ENCODE peak calls at places on chromosomes 16 and 17, in seven cellular contexts. One of them, this sample, is unnamed.

GRCh38 chr17:47324224-47325020 is 667 bp downstream of the EFCAB13 start:
- DNase-seq in left ventricle myocardium inferior: peak; percentile 65
- DNase-seq in fibroblast of the aortic adventitia: peak; percentile 50
- DNase-seq in esophagus muscularis mucosa: peak; percentile 93
- DNase-seq in AG10803: peak; percentile 18
- DNase-seq in Peyer's patch: peak; percentile 81
- DNase-seq in HAP-1: no peak
- DNase-seq in this sample: no peak

GRCh38 chr16:27718767-27719445 is 169.0 kb downstream of the KATNIP start:
- DNase-seq in left ventricle myocardium inferior: no peak
- DNase-seq in fibroblast of the aortic adventitia: no peak
- DNase-seq in esophagus muscularis mucosa: no peak
- DNase-seq in AG10803: no peak
- DNase-seq in Peyer's patch: no peak
- DNase-seq in HAP-1: no peak
- DNase-seq in this sample: no peak

GRCh38 chr17:76748657-76749056 is 10.7 kb downstream of the MFSD11 start:
- DNase-seq in left ventricle myocardium inferior: no peak
- DNase-seq in fibroblast of the aortic adventitia: no peak
- DNase-seq in esophagus muscularis mucosa: no peak
- DNase-seq in AG10803: no peak
- DNase-seq in Peyer's patch: no peak
- DNase-seq in HAP-1: no peak
- DNase-seq in this sample: no peak

GRCh38 chr17:80861892-80862291 is 129.7 kb upstream of the CHMP6 start:
- DNase-seq in left ventricle myocardium inferior: no peak
- DNase-seq in fibroblast of the aortic adventitia: peak; percentile 30
- DNase-seq in esophagus muscularis mucosa: no peak
- DNase-seq in AG10803: peak; percentile 27
- DNase-seq in Peyer's patch: no peak
- DNase-seq in HAP-1: no peak
- DNase-seq in this sample: peak; percentile 79

GRCh38 chr17:62689441-62690167 is 62.1 kb downstream of the MRC2 start:
- DNase-seq in left ventricle myocardium inferior: no peak
- DNase-seq in fibroblast of the aortic adventitia: no peak
- DNase-seq in esophagus muscularis mucosa: no peak
- DNase-seq in AG10803: no peak
- DNase-seq in Peyer's patch: no peak
- DNase-seq in HAP-1: no peak
- DNase-seq in this sample: peak; percentile 64

GRCh38 chr17:40431231-40431602 is 12.0 kb upstream of the IGFBP4 start:
- DNase-seq in left ventricle myocardium inferior: no peak
- DNase-seq in fibroblast of the aortic adventitia: no peak
- DNase-seq in esophagus muscularis mucosa: no peak
- DNase-seq in AG10803: no peak
- DNase-seq in Peyer's patch: peak; percentile 19
- DNase-seq in HAP-1: no peak
- DNase-seq in this sample: no peak

GRCh38 chr16:10827691-10828341 is 9.2 kb upstream of the TVP23A start:
- DNase-seq in left ventricle myocardium inferior: peak; percentile 86
- DNase-seq in fibroblast of the aortic adventitia: peak; percentile 96
- DNase-seq in esophagus muscularis mucosa: peak; percentile 95
- DNase-seq in AG10803: peak; percentile 91
- DNase-seq in Peyer's patch: peak; percentile 57
- DNase-seq in HAP-1: no peak
- DNase-seq in this sample: peak; percentile 43

GRCh38 chr16:84136331-84137125 is 8.4 kb downstream of the HSDL1 start:
- DNase-seq in left ventricle myocardium inferior: no peak
- DNase-seq in fibroblast of the aortic adventitia: no peak
- DNase-seq in esophagus muscularis mucosa: no peak
- DNase-seq in AG10803: no peak
- DNase-seq in Peyer's patch: no peak
- DNase-seq in HAP-1: no peak
- DNase-seq in this sample: no peak

GRCh38 chr17:65537845-65538678 is 23.4 kb downstream of the AXIN2 start:
- DNase-seq in left ventricle myocardium inferior: no peak
- DNase-seq in fibroblast of the aortic adventitia: no peak
- DNase-seq in esophagus muscularis mucosa: no peak
- DNase-seq in AG10803: peak; percentile 83
- DNase-seq in Peyer's patch: no peak
- DNase-seq in HAP-1: no peak
- DNase-seq in this sample: peak; percentile 44

GRCh38 chr17:8220783-8221662 is 10.6 kb upstream of the AURKB start:
- DNase-seq in left ventricle myocardium inferior: peak; percentile 84
- DNase-seq in fibroblast of the aortic adventitia: peak; percentile 95
- DNase-seq in esophagus muscularis mucosa: peak; percentile 99
- DNase-seq in AG10803: peak; percentile 94
- DNase-seq in Peyer's patch: peak; percentile 95
- DNase-seq in HAP-1: peak; percentile 94
- DNase-seq in this sample: peak; percentile 81

GRCh38 chr16:10180771-10181163 is 1.5 kb downstream of the GRIN2A start:
- DNase-seq in left ventricle myocardium inferior: no peak
- DNase-seq in fibroblast of the aortic adventitia: no peak
- DNase-seq in esophagus muscularis mucosa: no peak
- DNase-seq in AG10803: no peak
- DNase-seq in Peyer's patch: no peak
- DNase-seq in HAP-1: peak; percentile 3
- DNase-seq in this sample: peak; percentile 90

GRCh38 chr16:81738831-81739496 is 40.1 kb upstream of the PLCG2 start:
- DNase-seq in left ventricle myocardium inferior: peak; percentile 53
- DNase-seq in fibroblast of the aortic adventitia: no peak
- DNase-seq in esophagus muscularis mucosa: no peak
- DNase-seq in AG10803: no peak
- DNase-seq in Peyer's patch: peak; percentile 91
- DNase-seq in HAP-1: no peak
- DNase-seq in this sample: no peak

GRCh38 chr17:49646391-49647255 is 31.3 kb downstream of the SPOP start:
- DNase-seq in left ventricle myocardium inferior: no peak
- DNase-seq in fibroblast of the aortic adventitia: peak; percentile 68
- DNase-seq in esophagus muscularis mucosa: no peak
- DNase-seq in AG10803: peak; percentile 72
- DNase-seq in Peyer's patch: no peak
- DNase-seq in HAP-1: no peak
- DNase-seq in this sample: no peak

GRCh38 chr16:34803683-34804416 is 1344.4 kb downstream of the TP53TG3F start:
- DNase-seq in left ventricle myocardium inferior: no peak
- DNase-seq in fibroblast of the aortic adventitia: no peak
- DNase-seq in esophagus muscularis mucosa: no peak
- DNase-seq in AG10803: no peak
- DNase-seq in Peyer's patch: no peak
- DNase-seq in HAP-1: no peak
- DNase-seq in this sample: peak; percentile 1

GRCh38 chr17:28554565-28554964 is 2.1 kb upstream of the UNC119 start:
- DNase-seq in left ventricle myocardium inferior: no peak
- DNase-seq in fibroblast of the aortic adventitia: peak; percentile 11
- DNase-seq in esophagus muscularis mucosa: no peak
- DNase-seq in AG10803: no peak
- DNase-seq in Peyer's patch: no peak
- DNase-seq in HAP-1: no peak
- DNase-seq in this sample: no peak

GRCh38 chr17:43987131-43988021 is 17.0 kb upstream of the NAGS start:
- DNase-seq in left ventricle myocardium inferior: no peak
- DNase-seq in fibroblast of the aortic adventitia: no peak
- DNase-seq in esophagus muscularis mucosa: no peak
- DNase-seq in AG10803: no peak
- DNase-seq in Peyer's patch: no peak
- DNase-seq in HAP-1: no peak
- DNase-seq in this sample: peak; percentile 18

GRCh38 chr16:85171809-85172464 is 59.7 kb upstream of the CIBAR2 start:
- DNase-seq in left ventricle myocardium inferior: no peak
- DNase-seq in fibroblast of the aortic adventitia: no peak
- DNase-seq in esophagus muscularis mucosa: no peak
- DNase-seq in AG10803: peak; percentile 11
- DNase-seq in Peyer's patch: no peak
- DNase-seq in HAP-1: no peak
- DNase-seq in this sample: no peak
- H3K4me3 ChIP-seq in left ventricle myocardium inferior: peak overlapping the region; percentile 68
- H3K4me3 ChIP-seq in fibroblast of the aortic adventitia: peak overlapping the region; percentile 55
- H3K4me3 ChIP-seq in esophagus muscularis mucosa: peak overlapping the region; percentile 75
- H3K4me3 ChIP-seq in AG10803: peak overlapping the region; percentile 87
- H3K4me3 ChIP-seq in Peyer's patch: peak overlapping the region; percentile 1
- H3K4me3 ChIP-seq in HAP-1: peak overlapping the region; percentile 38
- H3K4me3 ChIP-seq in this sample: peak overlapping the region; percentile 12

DNA sequence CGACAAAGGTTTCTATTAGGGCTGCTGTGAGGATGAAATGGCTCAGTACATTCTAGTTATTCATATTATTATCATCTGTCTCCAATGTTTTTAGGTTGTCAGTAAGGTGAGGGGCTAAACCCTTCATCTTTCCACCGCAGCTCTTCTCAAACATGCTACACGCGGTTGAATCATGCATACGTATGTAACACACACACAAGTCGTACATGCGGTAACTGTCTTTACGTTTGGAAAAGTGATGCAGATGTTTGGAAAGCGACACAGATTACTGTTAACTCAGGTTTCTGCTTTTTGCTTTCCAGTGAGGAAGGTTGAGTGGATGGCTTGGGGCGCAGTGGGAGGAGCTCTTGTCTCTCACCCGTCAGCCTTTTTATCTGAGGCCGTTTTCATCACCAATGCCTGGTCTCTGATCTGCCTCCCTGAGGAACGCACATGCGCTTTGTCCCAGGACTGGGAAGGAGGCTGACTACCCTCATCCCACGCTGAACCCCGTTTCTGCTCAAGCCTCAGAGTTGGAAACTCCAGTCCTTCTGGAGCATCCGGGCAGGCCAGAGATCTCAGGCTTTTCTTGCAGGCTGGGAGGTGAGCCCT is 3.2 kb upstream of the FOXL1 start:
- DNase-seq in left ventricle myocardium inferior: no peak
- DNase-seq in fibroblast of the aortic adventitia: no peak
- DNase-seq in esophagus muscularis mucosa: no peak
- DNase-seq in AG10803: no peak
- DNase-seq in Peyer's patch: no peak
- DNase-seq in HAP-1: no peak
- DNase-seq in this sample: no peak
- H3K4me3 ChIP-seq in left ventricle myocardium inferior: peak overlapping the region; percentile 66
- H3K4me3 ChIP-seq in fibroblast of the aortic adventitia: peak overlapping the region; percentile 22
- H3K4me3 ChIP-seq in esophagus muscularis mucosa: peak overlapping the region; percentile 48
- H3K4me3 ChIP-seq in AG10803: peak overlapping the region; percentile 71
- H3K4me3 ChIP-seq in Peyer's patch: no peak overlapping the region
- H3K4me3 ChIP-seq in HAP-1: no peak overlapping the region
- H3K4me3 ChIP-seq in this sample: peak overlapping the region; percentile 19

GRCh38 chr16:47695746-47696145 is 234.6 kb downstream of the PHKB start:
- DNase-seq in left ventricle myocardium inferior: no peak
- DNase-seq in fibroblast of the aortic adventitia: no peak
- DNase-seq in esophagus muscularis mucosa: no peak
- DNase-seq in AG10803: no peak
- DNase-seq in Peyer's patch: no peak
- DNase-seq in HAP-1: no peak
- DNase-seq in this sample: no peak
- H3K4me3 ChIP-seq in left ventricle myocardium inferior: no peak overlapping the region
- H3K4me3 ChIP-seq in fibroblast of the aortic adventitia: no peak overlapping the region
- H3K4me3 ChIP-seq in esophagus muscularis mucosa: no peak overlapping the region
- H3K4me3 ChIP-seq in AG10803: no peak overlapping the region
- H3K4me3 ChIP-seq in Peyer's patch: no peak overlapping the region
- H3K4me3 ChIP-seq in HAP-1: no peak overlapping the region
- H3K4me3 ChIP-seq in this sample: no peak overlapping the region

GRCh38 chr17:82092094-82092586 is 5.9 kb downstream of the FASN start:
- DNase-seq in left ventricle myocardium inferior: peak; percentile 10
- DNase-seq in fibroblast of the aortic adventitia: no peak
- DNase-seq in esophagus muscularis mucosa: no peak
- DNase-seq in AG10803: no peak
- DNase-seq in Peyer's patch: no peak
- DNase-seq in HAP-1: no peak
- DNase-seq in this sample: no peak
- H3K4me3 ChIP-seq in left ventricle myocardium inferior: no peak overlapping the region
- H3K4me3 ChIP-seq in fibroblast of the aortic adventitia: no peak overlapping the region
- H3K4me3 ChIP-seq in esophagus muscularis mucosa: no peak overlapping the region
- H3K4me3 ChIP-seq in AG10803: no peak overlapping the region
- H3K4me3 ChIP-seq in Peyer's patch: no peak overlapping the region
- H3K4me3 ChIP-seq in HAP-1: no peak overlapping the region
- H3K4me3 ChIP-seq in this sample: no peak overlapping the region

GRCh38 chr16:89256651-89257254 is 39.2 kb downstream of the ZNF778 start:
- DNase-seq in left ventricle myocardium inferior: peak; percentile 24
- DNase-seq in fibroblast of the aortic adventitia: peak; percentile 22
- DNase-seq in esophagus muscularis mucosa: no peak
- DNase-seq in AG10803: peak; percentile 40
- DNase-seq in Peyer's patch: peak; percentile 86
- DNase-seq in HAP-1: no peak
- DNase-seq in this sample: peak; percentile 91

GRCh38 chr16:89257281-89257731 is 39.8 kb downstream of the ZNF778 start:
- DNase-seq in left ventricle myocardium inferior: no peak
- DNase-seq in fibroblast of the aortic adventitia: no peak
- DNase-seq in esophagus muscularis mucosa: no peak
- DNase-seq in AG10803: no peak
- DNase-seq in Peyer's patch: no peak
- DNase-seq in HAP-1: no peak
- DNase-seq in this sample: peak; percentile 88

GRCh38 chr16:89253548-89254287 is 36.2 kb downstream of the ZNF778 start:
- DNase-seq in left ventricle myocardium inferior: no peak
- DNase-seq in fibroblast of the aortic adventitia: no peak
- DNase-seq in esophagus muscularis mucosa: no peak
- DNase-seq in AG10803: no peak
- DNase-seq in Peyer's patch: no peak
- DNase-seq in HAP-1: no peak
- DNase-seq in this sample: no peak

GRCh38 chr16:89261691-89262563 is 44.4 kb downstream of the ZNF778 start:
- DNase-seq in left ventricle myocardium inferior: no peak
- DNase-seq in fibroblast of the aortic adventitia: peak; percentile 34
- DNase-seq in esophagus muscularis mucosa: no peak
- DNase-seq in AG10803: peak; percentile 6
- DNase-seq in Peyer's patch: no peak
- DNase-seq in HAP-1: no peak
- DNase-seq in this sample: peak; percentile 45

DNA sequence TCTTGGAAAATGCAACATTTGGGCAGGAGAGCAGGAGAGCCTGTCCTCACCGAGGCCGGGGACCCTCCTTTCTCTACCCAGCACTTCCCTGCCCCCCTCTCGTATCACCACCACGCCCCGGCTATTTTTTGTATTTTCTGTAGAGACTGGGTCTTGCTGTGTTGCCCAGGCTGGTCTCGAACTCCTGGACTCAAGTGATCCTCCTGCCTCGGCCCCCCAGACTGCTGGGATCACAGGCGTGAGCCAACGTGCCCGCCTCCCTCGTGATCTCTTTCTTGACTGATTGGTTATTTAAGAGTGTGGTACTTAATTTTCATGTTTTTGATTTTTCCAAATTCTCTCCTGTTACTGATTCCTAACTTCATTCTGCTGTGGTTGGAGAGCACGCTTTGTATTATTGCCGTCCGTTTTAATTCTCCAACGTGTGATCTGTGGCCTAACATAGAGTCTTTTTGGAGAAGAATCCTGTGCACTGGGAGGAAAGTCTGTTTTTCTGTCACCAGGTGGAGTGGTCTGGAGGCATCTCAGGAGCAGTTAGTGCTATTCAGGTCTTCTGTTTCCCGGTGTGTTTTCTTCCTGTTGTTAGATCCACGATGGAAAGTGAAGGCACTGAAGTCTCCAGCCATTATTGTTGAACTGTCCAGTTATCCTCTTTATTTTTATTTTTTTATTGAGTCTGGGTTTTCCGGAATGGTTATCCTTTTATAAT is 40.4 kb downstream of the ZNF778 start:
- DNase-seq in left ventricle myocardium inferior: no peak
- DNase-seq in fibroblast of the aortic adventitia: no peak
- DNase-seq in esophagus muscularis mucosa: no peak
- DNase-seq in AG10803: no peak
- DNase-seq in Peyer's patch: no peak
- DNase-seq in HAP-1: no peak
- DNase-seq in this sample: peak; percentile 76
- H3K4me3 ChIP-seq in left ventricle myocardium inferior: peak overlapping the region; percentile 63
- H3K4me3 ChIP-seq in fibroblast of the aortic adventitia: no peak overlapping the region
- H3K4me3 ChIP-seq in esophagus muscularis mucosa: peak overlapping the region; percentile 61
- H3K4me3 ChIP-seq in AG10803: peak overlapping the region; percentile 50
- H3K4me3 ChIP-seq in Peyer's patch: no peak overlapping the region
- H3K4me3 ChIP-seq in HAP-1: no peak overlapping the region
- H3K4me3 ChIP-seq in this sample: peak overlapping the region; percentile 53

GRCh38 chr17:60941028-60941427 is 263.4 kb downstream of the BCAS3 start:
- DNase-seq in left ventricle myocardium inferior: peak; percentile 38
- DNase-seq in fibroblast of the aortic adventitia: peak; percentile 93
- DNase-seq in esophagus muscularis mucosa: no peak
- DNase-seq in AG10803: peak; percentile 91
- DNase-seq in Peyer's patch: peak; percentile 80
- DNase-seq in HAP-1: no peak
- DNase-seq in this sample: no peak
- H3K4me3 ChIP-seq in left ventricle myocardium inferior: peak overlapping the region; percentile 2
- H3K4me3 ChIP-seq in fibroblast of the aortic adventitia: no peak overlapping the region
- H3K4me3 ChIP-seq in esophagus muscularis mucosa: no peak overlapping the region
- H3K4me3 ChIP-seq in AG10803: no peak overlapping the region
- H3K4me3 ChIP-seq in Peyer's patch: no peak overlapping the region
- H3K4me3 ChIP-seq in HAP-1: no peak overlapping the region
- H3K4me3 ChIP-seq in this sample: no peak overlapping the region

This sample was measured in H7.